ENCODE peak calls at places on chromosomes 6 and 20, in four cellular contexts. One of them, this sample, is unnamed.

GRCh38 chr6:13327691-13328075 is 654 bp downstream of the TBC1D7 start:
- DNase-seq in pancreas: no peak
- DNase-seq in mesothelial cell of epicardium: no peak
- DNase-seq in DMS153: no peak
- DNase-seq in this sample: no peak

GRCh38 chr6:135162678-135163439 is 18.2 kb upstream of the MYB start:
- DNase-seq in DMS153: no peak
- DNase-seq in mesothelial cell of epicardium: no peak
- DNase-seq in pancreas: peak
- DNase-seq in this sample: no peak

GRCh38 chr6:28635547-28636158 is 110.0 kb downstream of the GPX5 start:
- DNase-seq in DMS153: no peak
- DNase-seq in pancreas: no peak
- DNase-seq in mesothelial cell of epicardium: no peak
- DNase-seq in this sample: no peak

GRCh38 chr20:58926802-58927489 is 54.1 kb upstream of the NELFCD start:
- DNase-seq in DMS153: no peak
- DNase-seq in mesothelial cell of epicardium: no peak
- DNase-seq in pancreas: no peak
- DNase-seq in this sample: no peak

GRCh38 chr20:62426678-62427077 is 661 bp downstream of the RBBP8NL start:
- DNase-seq in DMS153: peak
- DNase-seq in pancreas: peak
- DNase-seq in mesothelial cell of epicardium: no peak
- DNase-seq in this sample: no peak

GRCh38 chr6:80547827-80548226 is 441.4 kb downstream of the BCKDHB start:
- DNase-seq in DMS153: no peak
- DNase-seq in pancreas: no peak
- DNase-seq in mesothelial cell of epicardium: no peak
- DNase-seq in this sample: no peak

GRCh38 chr6:99011151-99011550 is 63.4 kb upstream of the FBXL4 start:
- DNase-seq in mesothelial cell of epicardium: no peak
- DNase-seq in pancreas: no peak
- DNase-seq in DMS153: no peak
- DNase-seq in this sample: no peak

GRCh38 chr6:74870403-74870802 is 335.4 kb downstream of the COL12A1 start:
- DNase-seq in DMS153: no peak
- DNase-seq in pancreas: no peak
- DNase-seq in mesothelial cell of epicardium: no peak
- DNase-seq in this sample: no peak

GRCh38 chr20:24546232-24546892 is 76.9 kb downstream of the SYNDIG1 start:
- DNase-seq in DMS153: no peak
- DNase-seq in pancreas: no peak
- DNase-seq in mesothelial cell of epicardium: no peak
- DNase-seq in this sample: no peak

GRCh38 chr20:43916875-43917371 is 2.3 kb downstream of the TOX2 start:
- DNase-seq in pancreas: no peak
- DNase-seq in DMS153: no peak
- DNase-seq in mesothelial cell of epicardium: no peak
- DNase-seq in this sample: no peak

GRCh38 chr6:49570474-49571079 is 20.1 kb downstream of the C6orf141 start:
- DNase-seq in pancreas: no peak
- DNase-seq in mesothelial cell of epicardium: no peak
- DNase-seq in DMS153: peak
- DNase-seq in this sample: no peak

GRCh38 chr6:139832906-139833305 is 458.5 kb upstream of the CITED2 start:
- DNase-seq in mesothelial cell of epicardium: no peak
- DNase-seq in pancreas: no peak
- DNase-seq in DMS153: no peak
- DNase-seq in this sample: no peak

GRCh38 chr6:127690092-127690491 is 113.1 kb downstream of the C6orf58 start:
- DNase-seq in pancreas: no peak
- DNase-seq in mesothelial cell of epicardium: no peak
- DNase-seq in DMS153: no peak
- DNase-seq in this sample: no peak

GRCh38 chr6:120202878-120203277 is 853.3 kb upstream of the MAN1A1 start:
- DNase-seq in pancreas: no peak
- DNase-seq in DMS153: no peak
- DNase-seq in mesothelial cell of epicardium: no peak
- DNase-seq in this sample: no peak

GRCh38 chr6:63787021-63787420 is 151.4 kb downstream of the PHF3 start:
- DNase-seq in DMS153: no peak
- DNase-seq in mesothelial cell of epicardium: no peak
- DNase-seq in pancreas: no peak
- DNase-seq in this sample: no peak

GRCh38 chr20:60152792-60153191 is 194.6 kb downstream of the CDH26 start:
- DNase-seq in DMS153: peak
- DNase-seq in mesothelial cell of epicardium: no peak
- DNase-seq in pancreas: no peak
- DNase-seq in this sample: no peak

GRCh38 chr6:88641178-88641903 is 322.1 kb downstream of the RNGTT start:
- DNase-seq in pancreas: no peak
- DNase-seq in DMS153: no peak
- DNase-seq in mesothelial cell of epicardium: no peak
- DNase-seq in this sample: no peak

GRCh38 chr6:44072959-44073611 is 54.2 kb downstream of the MRPL14 start:
- DNase-seq in mesothelial cell of epicardium: peak
- DNase-seq in DMS153: no peak
- DNase-seq in pancreas: peak
- DNase-seq in this sample: peak

GRCh38 chr6:25334793-25335192 is 55.6 kb downstream of the CARMIL1 start:
- DNase-seq in mesothelial cell of epicardium: no peak
- DNase-seq in pancreas: no peak
- DNase-seq in DMS153: no peak
- DNase-seq in this sample: no peak

GRCh38 chr6:17601389-17601703 is 1.2 kb downstream of the FAM8A1 start:
- DNase-seq in pancreas: no peak
- DNase-seq in DMS153: no peak
- DNase-seq in mesothelial cell of epicardium: no peak
- DNase-seq in this sample: no peak

GRCh38 chr6:137443901-137444300 is 50.3 kb downstream of the OLIG3 start:
- DNase-seq in DMS153: no peak
- DNase-seq in pancreas: no peak
- DNase-seq in mesothelial cell of epicardium: no peak
- DNase-seq in this sample: no peak

GRCh38 chr6:149140137-149140909 is 177.2 kb upstream of the TAB2 start:
- DNase-seq in pancreas: no peak
- DNase-seq in DMS153: no peak
- DNase-seq in mesothelial cell of epicardium: no peak
- DNase-seq in this sample: no peak

GRCh38 chr20:45036044-45036755 is 64.7 kb downstream of the KCNS1 start:
- DNase-seq in pancreas: no peak
- DNase-seq in mesothelial cell of epicardium: no peak
- DNase-seq in DMS153: no peak
- DNase-seq in this sample: no peak

GRCh38 chr6:131470549-131470948 is 102.5 kb upstream of the ARG1 start:
- DNase-seq in DMS153: no peak
- DNase-seq in mesothelial cell of epicardium: no peak
- DNase-seq in pancreas: no peak
- DNase-seq in this sample: no peak

GRCh38 chr6:125753937-125754259 is 4.5 kb downstream of the HEY2 start:
- DNase-seq in pancreas: no peak
- DNase-seq in DMS153: no peak
- DNase-seq in mesothelial cell of epicardium: no peak
- DNase-seq in this sample: no peak